ENCODE peak calls at places on chromosomes 1 and 21, in ten cellular contexts. One of them, this sample, is unnamed.
A peak's percentile ranks its signal among the peaks of the same experiment; 100 is the strongest.

GRCh38 chr1:193448682-193449461 is 262.5 kb upstream of the B3GALT2 start:
- DNase-seq in gastrocnemius medialis: no peak
- DNase-seq in vagina: no peak
- DNase-seq in esophagus squamous epithelium: no peak
- DNase-seq in transverse colon: no peak
- DNase-seq in adrenal gland: no peak
- DNase-seq in spleen: no peak
- DNase-seq in IMR-90: no peak
- DNase-seq in A549: no peak
- DNase-seq in ovary: no peak
- DNase-seq in this sample: no peak

GRCh38 chr1:8712413-8713229 is 104.8 kb downstream of the RERE start:
- DNase-seq in IMR-90: peak; percentile 96
- DNase-seq in vagina: no peak
- DNase-seq in adrenal gland: no peak
- DNase-seq in ovary: no peak
- DNase-seq in A549: peak; percentile 93
- DNase-seq in gastrocnemius medialis: no peak
- DNase-seq in spleen: no peak
- DNase-seq in transverse colon: no peak
- DNase-seq in esophagus squamous epithelium: no peak
- DNase-seq in this sample: no peak

GRCh38 chr21:41769106-41769505 is 2.3 kb upstream of the RIPK4 start:
- DNase-seq in transverse colon: no peak
- DNase-seq in ovary: no peak
- DNase-seq in spleen: no peak
- DNase-seq in vagina: no peak
- DNase-seq in A549: no peak
- DNase-seq in IMR-90: no peak
- DNase-seq in adrenal gland: no peak
- DNase-seq in gastrocnemius medialis: no peak
- DNase-seq in esophagus squamous epithelium: no peak
- DNase-seq in this sample: no peak

GRCh38 chr1:113353581-113353980 is 36.7 kb upstream of the MAGI3 start:
- DNase-seq in gastrocnemius medialis: no peak
- DNase-seq in transverse colon: no peak
- DNase-seq in esophagus squamous epithelium: no peak
- DNase-seq in ovary: no peak
- DNase-seq in IMR-90: no peak
- DNase-seq in A549: peak; percentile 2
- DNase-seq in vagina: no peak
- DNase-seq in spleen: no peak
- DNase-seq in adrenal gland: no peak
- DNase-seq in this sample: no peak

GRCh38 chr1:181992072-181992471 is 69.4 kb downstream of the ZNF648 start:
- DNase-seq in spleen: no peak
- DNase-seq in A549: no peak
- DNase-seq in adrenal gland: no peak
- DNase-seq in transverse colon: no peak
- DNase-seq in IMR-90: no peak
- DNase-seq in ovary: no peak
- DNase-seq in gastrocnemius medialis: no peak
- DNase-seq in vagina: no peak
- DNase-seq in esophagus squamous epithelium: no peak
- DNase-seq in this sample: no peak

GRCh38 chr1:70840260-70840953 is 207.2 kb downstream of the PTGER3 start:
- DNase-seq in IMR-90: no peak
- DNase-seq in adrenal gland: no peak
- DNase-seq in esophagus squamous epithelium: no peak
- DNase-seq in ovary: no peak
- DNase-seq in A549: no peak
- DNase-seq in gastrocnemius medialis: no peak
- DNase-seq in spleen: no peak
- DNase-seq in transverse colon: no peak
- DNase-seq in vagina: no peak
- DNase-seq in this sample: no peak

GRCh38 chr1:220511183-220511582 is 16.8 kb upstream of the MARK1 start:
- DNase-seq in ovary: no peak
- DNase-seq in transverse colon: no peak
- DNase-seq in gastrocnemius medialis: no peak
- DNase-seq in IMR-90: no peak
- DNase-seq in spleen: no peak
- DNase-seq in A549: no peak
- DNase-seq in vagina: no peak
- DNase-seq in esophagus squamous epithelium: no peak
- DNase-seq in adrenal gland: no peak
- DNase-seq in this sample: no peak

GRCh38 chr1:185645201-185645640 is 89.0 kb upstream of the HMCN1 start:
- DNase-seq in spleen: no peak
- DNase-seq in gastrocnemius medialis: no peak
- DNase-seq in adrenal gland: no peak
- DNase-seq in ovary: no peak
- DNase-seq in vagina: no peak
- DNase-seq in esophagus squamous epithelium: no peak
- DNase-seq in transverse colon: no peak
- DNase-seq in IMR-90: no peak
- DNase-seq in A549: no peak
- DNase-seq in this sample: no peak

GRCh38 chr1:161989108-161989507 is 34.6 kb downstream of the OLFML2B start:
- DNase-seq in transverse colon: no peak
- DNase-seq in esophagus squamous epithelium: no peak
- DNase-seq in vagina: no peak
- DNase-seq in gastrocnemius medialis: no peak
- DNase-seq in A549: peak; percentile 31
- DNase-seq in adrenal gland: no peak
- DNase-seq in ovary: no peak
- DNase-seq in IMR-90: peak; percentile 11
- DNase-seq in spleen: no peak
- DNase-seq in this sample: no peak

GRCh38 chr21:40620386-40621145 is 226.4 kb downstream of the DSCAM start:
- DNase-seq in adrenal gland: no peak
- DNase-seq in esophagus squamous epithelium: no peak
- DNase-seq in A549: no peak
- DNase-seq in vagina: no peak
- DNase-seq in transverse colon: no peak
- DNase-seq in gastrocnemius medialis: no peak
- DNase-seq in IMR-90: no peak
- DNase-seq in spleen: no peak
- DNase-seq in ovary: no peak
- DNase-seq in this sample: no peak

GRCh38 chr21:35136586-35137254 is 87.6 kb upstream of the RUNX1 start:
- DNase-seq in transverse colon: peak; percentile 22
- DNase-seq in gastrocnemius medialis: no peak
- DNase-seq in ovary: no peak
- DNase-seq in IMR-90: peak; percentile 62
- DNase-seq in esophagus squamous epithelium: no peak
- DNase-seq in adrenal gland: no peak
- DNase-seq in vagina: no peak
- DNase-seq in A549: peak; percentile 65
- DNase-seq in spleen: no peak
- DNase-seq in this sample: no peak

GRCh38 chr1:228930479-228930957 is 195.2 kb downstream of the RHOU start:
- DNase-seq in vagina: peak; percentile 27
- DNase-seq in gastrocnemius medialis: no peak
- DNase-seq in A549: no peak
- DNase-seq in esophagus squamous epithelium: no peak
- DNase-seq in ovary: no peak
- DNase-seq in IMR-90: no peak
- DNase-seq in transverse colon: no peak
- DNase-seq in adrenal gland: no peak
- DNase-seq in spleen: no peak
- DNase-seq in this sample: no peak

GRCh38 chr1:1421147-1421906 is at the start of gene ANKRD65:
- DNase-seq in IMR-90: no peak
- DNase-seq in esophagus squamous epithelium: no peak
- DNase-seq in transverse colon: no peak
- DNase-seq in A549: no peak
- DNase-seq in gastrocnemius medialis: no peak
- DNase-seq in vagina: no peak
- DNase-seq in adrenal gland: no peak
- DNase-seq in ovary: no peak
- DNase-seq in spleen: peak; percentile 72
- DNase-seq in this sample: no peak

DNA sequence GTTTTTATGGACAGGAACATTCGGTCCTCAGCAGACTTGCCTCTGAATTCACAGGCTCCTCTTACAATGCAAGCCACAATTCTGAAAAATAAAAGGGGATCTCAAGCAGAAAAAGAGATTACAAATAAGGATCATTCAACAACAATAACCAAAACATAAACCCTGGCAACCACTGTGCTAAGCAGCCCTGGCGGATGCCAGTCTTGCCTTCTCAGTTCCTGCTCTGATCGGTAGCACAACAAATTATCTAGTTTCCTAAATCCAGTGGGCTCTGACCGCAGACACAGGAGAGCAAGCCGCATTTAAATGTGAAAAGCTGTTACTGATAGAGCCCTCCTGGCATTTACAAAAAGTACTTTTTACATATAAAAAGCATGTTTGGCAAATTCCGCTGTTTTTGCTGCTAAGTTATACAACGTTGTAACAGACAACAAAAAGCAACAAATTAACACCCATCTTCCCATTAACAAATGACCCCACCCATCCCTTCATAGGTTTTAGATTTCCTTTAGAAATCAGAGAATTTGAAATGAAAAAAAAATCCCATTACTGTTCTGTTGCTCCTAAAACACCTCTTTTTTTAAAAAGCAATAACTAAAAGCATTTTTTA is 123.3 kb upstream of the FOXD3 start:
- DNase-seq in adrenal gland: no peak
- DNase-seq in esophagus squamous epithelium: no peak
- DNase-seq in gastrocnemius medialis: no peak
- DNase-seq in vagina: no peak
- DNase-seq in ovary: no peak
- DNase-seq in transverse colon: no peak
- DNase-seq in spleen: no peak
- DNase-seq in IMR-90: no peak
- DNase-seq in A549: no peak
- DNase-seq in this sample: no peak
- H3K4me3 ChIP-seq in adrenal gland: no peak overlapping the region
- H3K4me3 ChIP-seq in esophagus squamous epithelium: no peak overlapping the region
- H3K4me3 ChIP-seq in gastrocnemius medialis: no peak overlapping the region
- H3K4me3 ChIP-seq in vagina: no peak overlapping the region
- H3K4me3 ChIP-seq in ovary: no peak overlapping the region
- H3K4me3 ChIP-seq in transverse colon: no peak overlapping the region
- H3K4me3 ChIP-seq in spleen: no peak overlapping the region
- H3K4me3 ChIP-seq in IMR-90: no peak overlapping the region
- H3K4me3 ChIP-seq in A549: no peak overlapping the region
- H3K4me3 ChIP-seq in this sample: no peak overlapping the region

DNA sequence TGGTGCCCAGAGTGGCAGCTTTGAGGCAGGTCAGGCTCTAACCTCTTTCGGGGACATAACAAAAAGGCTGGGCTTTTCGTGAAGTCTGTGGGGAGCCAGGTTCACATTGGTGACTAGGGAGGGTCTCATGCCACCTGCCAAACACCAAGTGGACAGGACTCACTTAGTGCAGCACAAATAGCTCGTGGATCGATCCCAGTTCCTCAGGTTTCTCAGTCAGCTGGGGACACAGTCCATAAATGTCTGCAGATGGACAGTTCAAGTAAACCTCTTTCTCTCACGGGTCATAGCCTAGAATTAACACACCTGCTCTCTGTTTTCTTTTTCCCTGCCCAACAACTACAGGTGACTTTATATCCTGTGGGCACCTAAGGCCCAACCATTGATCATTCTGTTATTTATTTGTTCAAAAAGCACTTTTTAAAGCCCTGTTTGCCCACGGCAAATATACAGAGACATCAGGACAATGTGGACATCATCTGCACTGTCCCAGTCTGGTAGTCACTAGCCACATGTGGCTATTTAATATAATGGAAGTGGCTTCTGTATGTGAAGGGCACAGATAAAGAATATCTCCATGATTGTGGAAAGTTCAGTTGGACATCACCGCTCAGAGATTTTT is 53.5 kb downstream of the CAPN2 start:
- DNase-seq in vagina: no peak
- DNase-seq in esophagus squamous epithelium: no peak
- DNase-seq in IMR-90: no peak
- DNase-seq in adrenal gland: no peak
- DNase-seq in spleen: no peak
- DNase-seq in gastrocnemius medialis: no peak
- DNase-seq in transverse colon: no peak
- DNase-seq in A549: no peak
- DNase-seq in ovary: no peak
- DNase-seq in this sample: no peak
- TF ChIP-seq POLR2A in vagina: no peak
- TF ChIP-seq POLR2A in esophagus squamous epithelium: no peak
- TF ChIP-seq POLR2A in IMR-90: no peak
- TF ChIP-seq POLR2A in adrenal gland: no peak
- TF ChIP-seq POLR2A in spleen: no peak
- TF ChIP-seq POLR2A in gastrocnemius medialis: no peak
- TF ChIP-seq POLR2A in transverse colon: no peak
- TF ChIP-seq POLR2A in A549: no peak
- TF ChIP-seq POLR2A in ovary: no peak
- TF ChIP-seq POLR2A in this sample: no peak

GRCh38 chr1:223708001-223708359 is 4.4 kb upstream of the CAPN2 start:
- DNase-seq in IMR-90: no peak
- DNase-seq in esophagus squamous epithelium: no peak
- DNase-seq in spleen: no peak
- DNase-seq in ovary: no peak
- DNase-seq in transverse colon: peak; percentile 44
- DNase-seq in gastrocnemius medialis: no peak
- DNase-seq in vagina: no peak
- DNase-seq in A549: peak; percentile 87
- DNase-seq in adrenal gland: no peak
- DNase-seq in this sample: no peak
- H3K4me3 ChIP-seq in IMR-90: no peak overlapping the region
- H3K4me3 ChIP-seq in esophagus squamous epithelium: no peak overlapping the region
- H3K4me3 ChIP-seq in spleen: no peak overlapping the region
- H3K4me3 ChIP-seq in ovary: no peak overlapping the region
- H3K4me3 ChIP-seq in transverse colon: no peak overlapping the region
- H3K4me3 ChIP-seq in gastrocnemius medialis: no peak overlapping the region
- H3K4me3 ChIP-seq in vagina: no peak overlapping the region
- H3K4me3 ChIP-seq in A549: no peak overlapping the region
- H3K4me3 ChIP-seq in adrenal gland: no peak overlapping the region
- H3K4me3 ChIP-seq in this sample: no peak overlapping the region

DNA sequence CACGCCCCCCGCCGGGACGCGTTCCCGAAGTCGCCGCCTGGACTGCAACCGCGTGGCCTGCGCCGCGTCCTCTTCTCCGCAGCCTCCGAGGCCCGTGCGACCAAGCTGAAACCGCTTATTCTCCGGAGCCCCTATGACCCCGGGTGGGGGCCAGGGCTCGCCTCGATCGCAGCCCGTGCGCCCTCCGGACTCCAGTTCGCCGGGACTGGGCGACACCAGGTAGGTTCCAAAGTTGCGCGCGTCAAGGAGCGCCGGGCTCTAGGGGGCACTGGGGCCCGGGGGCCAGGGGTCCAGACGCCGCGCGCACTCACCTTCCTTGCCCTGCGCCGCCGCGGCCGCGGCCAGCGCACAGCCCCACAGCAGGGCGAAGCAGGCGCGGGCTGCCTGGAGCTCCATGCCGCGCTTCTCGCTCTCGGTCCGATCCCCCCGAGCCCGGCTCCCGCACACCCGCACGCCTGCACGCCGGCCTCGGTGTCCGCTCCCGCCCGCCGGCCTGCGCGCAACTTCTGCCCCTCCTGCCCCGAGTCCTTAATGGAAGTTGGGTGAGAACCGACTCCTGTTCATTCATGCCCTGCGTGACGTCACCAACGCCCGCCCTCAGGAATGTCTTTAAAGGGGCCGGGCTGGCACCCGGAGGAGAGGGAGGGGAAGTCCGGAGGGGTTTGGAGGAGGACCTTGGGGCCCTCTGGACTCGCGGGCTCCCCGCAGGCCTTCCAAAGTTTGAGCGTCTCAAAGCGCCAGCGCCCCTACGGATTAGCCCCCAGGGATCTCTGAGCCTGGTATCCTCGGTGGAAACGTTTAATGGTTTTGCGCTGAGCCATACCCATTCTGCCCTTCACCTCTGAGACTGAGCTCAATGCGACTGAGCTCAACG is at the start of gene EPHA2:
- DNase-seq in A549: peak; percentile 91
- DNase-seq in gastrocnemius medialis: peak; percentile 59
- DNase-seq in IMR-90: peak; percentile 86
- DNase-seq in ovary: peak; percentile 90
- DNase-seq in spleen: peak; percentile 86
- DNase-seq in transverse colon: peak; percentile 94
- DNase-seq in adrenal gland: peak; percentile 93
- DNase-seq in vagina: no peak
- DNase-seq in esophagus squamous epithelium: peak; percentile 29
- DNase-seq in this sample: peak; percentile 90
- TF ChIP-seq POLR2A in A549: peak; percentile 93
- TF ChIP-seq POLR2A in gastrocnemius medialis: peak; percentile 77
- TF ChIP-seq POLR2A in IMR-90: peak; percentile 84
- TF ChIP-seq POLR2A in ovary: peak; percentile 81
- TF ChIP-seq POLR2A in spleen: no peak
- TF ChIP-seq POLR2A in transverse colon: peak; percentile 94
- TF ChIP-seq POLR2A in adrenal gland: peak; percentile 83
- TF ChIP-seq POLR2A in vagina: peak; percentile 85
- TF ChIP-seq POLR2A in esophagus squamous epithelium: no peak
- TF ChIP-seq POLR2A in this sample: peak; percentile 81